ENCODE peak calls at places on chromosomes 7 and 10, in seven cellular contexts. W is astrocyte of the spinal cord, P is GM23338, Z is cardiac muscle cell, V is tibial nerve, H is lung, K is IMR-90. A is an unnamed sample.

GRCh38 chr10:8993859-8994258 is 939.4 kb downstream of the GATA3 start:
- DNase-seq in P (no peak), V (no peak), H (no peak), Z (no peak), K (no peak), W (no peak), A (peak; percentile 2)

GRCh38 chr10:74419491-74420466 is 268.8 kb downstream of the ADK start:
- DNase-seq in K (peak; percentile 19), P (peak; percentile 60), W (peak; percentile 29), H (no peak), V (no peak), Z (no peak), A (peak; percentile 37)

GRCh38 chr7:51224811-51225581 is 91.6 kb downstream of the COBL start:
- DNase-seq in H (peak; percentile 61), W (no peak), Z (no peak), K (no peak), V (no peak), P (peak; percentile 76), A (no peak)

GRCh38 chr7:32400676-32401075 is 89.5 kb downstream of the LSM5 start:
- DNase-seq in V (no peak), H (no peak), K (no peak), P (no peak), W (no peak), Z (no peak), A (no peak)

GRCh38 chr10:100528885-100529472 is 692 bp downstream of the NDUFB8 start:
- DNase-seq in W (no peak), P (peak; percentile 30), Z (no peak), H (no peak), K (no peak), V (no peak), A (no peak)

GRCh38 chr10:58373446-58373834 is 11.8 kb upstream of the TFAM start:
- DNase-seq in K (no peak), W (no peak), P (no peak), Z (no peak), V (no peak), H (no peak), A (no peak)

GRCh38 chr10:61978965-61979364 is 77.5 kb downstream of the ARID5B start:
- DNase-seq in P (peak; percentile 23), K (no peak), W (no peak), H (no peak), V (no peak), Z (no peak), A (no peak)

GRCh38 chr10:71753091-71753959 is 20.0 kb downstream of the VSIR start:
- DNase-seq in W (no peak), H (peak; percentile 70), P (no peak), V (no peak), Z (peak; percentile 37), K (no peak), A (no peak)

GRCh38 chr7:86653919-86654659 is 10.4 kb downstream of the GRM3 start:
- DNase-seq in Z (peak; percentile 45), H (peak; percentile 49), K (no peak), P (peak; percentile 60), V (no peak), W (no peak), A (no peak)

GRCh38 chr10:70404906-70405824 is 1.2 kb downstream of the EIF4EBP2 start:
- DNase-seq in Z (peak; percentile 57), W (peak; percentile 90), V (peak; percentile 70), P (peak; percentile 52), H (peak; percentile 82), K (peak; percentile 96), A (peak; percentile 99)

GRCh38 chr7:101111261-101111660 is 15.6 kb upstream of the SERPINE1 start:
- DNase-seq in W (no peak), H (no peak), P (no peak), Z (no peak), V (no peak), K (no peak), A (no peak)

GRCh38 chr7:95820778-95821177 is 48.4 kb downstream of the DYNC1I1 start:
- DNase-seq in Z (no peak), P (no peak), V (no peak), K (no peak), W (no peak), H (no peak), A (no peak)

GRCh38 chr7:109246330-109247077 is 676.8 kb downstream of the DNAJB9 start:
- DNase-seq in P (no peak), H (no peak), W (no peak), Z (no peak), V (no peak), K (no peak), A (no peak)

GRCh38 chr10:105691811-105692210 is 1050.7 kb downstream of the SORCS3 start:
- DNase-seq in V (no peak), H (no peak), P (peak; percentile 88), Z (peak; percentile 75), K (no peak), W (peak; percentile 6), A (no peak)

GRCh38 chr7:154677454-154677853 is 325.5 kb downstream of the PAXIP1 start:
- DNase-seq in W (no peak), V (no peak), H (no peak), P (no peak), K (no peak), Z (no peak), A (no peak)

GRCh38 chr10:95756061-95756751 is at the start of gene ENTPD1:
- DNase-seq in P (peak; percentile 59), W (no peak), H (no peak), V (no peak), K (peak; percentile 12), Z (peak; percentile 9), A (peak; percentile 66)

DNA sequence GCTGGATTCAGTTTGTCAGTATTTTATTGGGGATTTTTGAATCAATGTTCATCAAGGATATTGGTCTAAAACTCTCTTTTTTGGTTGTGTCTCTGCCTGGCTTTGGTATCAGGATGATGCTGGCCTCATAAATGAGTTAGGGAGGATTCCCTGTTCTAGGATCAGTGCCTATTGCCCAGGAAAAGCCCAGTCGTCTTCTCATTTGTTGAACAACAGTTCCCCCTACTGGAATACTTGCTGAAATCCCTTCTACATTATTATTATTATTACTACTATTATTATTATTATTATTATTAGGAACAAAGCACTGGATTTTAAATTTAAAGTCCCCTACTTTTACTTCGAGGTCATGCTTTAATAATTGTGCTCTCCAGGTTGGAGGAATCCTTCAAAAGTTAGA is 528.9 kb downstream of the MAGI2 start:
- DNase-seq in V (no peak), K (peak; percentile 43), Z (peak; percentile 49), H (no peak), P (peak; percentile 71), W (peak; percentile 27), A (peak; percentile 32)
- TF ChIP-seq CTCF in V (no peak), K (peak; percentile 45), Z (no peak), H (no peak), P (peak; percentile 71), W (peak; percentile 11), A (peak; percentile 13)

DNA sequence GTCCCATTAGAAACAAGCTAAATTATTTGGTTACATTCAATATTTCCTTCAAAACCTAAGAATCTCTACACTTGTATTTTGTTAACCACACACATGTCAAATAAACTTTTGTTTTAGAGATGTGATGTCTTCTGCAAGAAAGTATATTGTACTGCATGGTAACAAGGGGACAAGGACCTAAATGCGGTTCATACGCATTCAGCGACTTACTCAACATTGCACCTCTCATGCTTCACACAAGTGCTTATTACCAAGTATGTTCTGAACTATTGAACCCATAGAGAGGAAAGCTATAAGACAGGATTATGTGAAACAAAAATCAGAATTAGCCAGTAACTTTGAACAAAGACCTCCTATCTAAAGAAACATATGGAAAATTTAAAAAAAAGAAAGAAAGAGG is 68.3 kb downstream of the CREB5 start:
- DNase-seq in K (no peak), W (no peak), P (no peak), H (no peak), V (no peak), Z (no peak), A (no peak)
- H3K4me3 ChIP-seq in K (no peak overlapping the region), W (no peak overlapping the region), P (no peak overlapping the region), H (no peak overlapping the region), V (no peak overlapping the region), Z (no peak overlapping the region), A (no peak overlapping the region)

GRCh38 chr10:83862723-83863122 is 276.6 kb upstream of the GHITM start:
- DNase-seq in P (no peak), W (no peak), H (no peak), V (no peak), K (no peak), Z (no peak), A (no peak)

DNA sequence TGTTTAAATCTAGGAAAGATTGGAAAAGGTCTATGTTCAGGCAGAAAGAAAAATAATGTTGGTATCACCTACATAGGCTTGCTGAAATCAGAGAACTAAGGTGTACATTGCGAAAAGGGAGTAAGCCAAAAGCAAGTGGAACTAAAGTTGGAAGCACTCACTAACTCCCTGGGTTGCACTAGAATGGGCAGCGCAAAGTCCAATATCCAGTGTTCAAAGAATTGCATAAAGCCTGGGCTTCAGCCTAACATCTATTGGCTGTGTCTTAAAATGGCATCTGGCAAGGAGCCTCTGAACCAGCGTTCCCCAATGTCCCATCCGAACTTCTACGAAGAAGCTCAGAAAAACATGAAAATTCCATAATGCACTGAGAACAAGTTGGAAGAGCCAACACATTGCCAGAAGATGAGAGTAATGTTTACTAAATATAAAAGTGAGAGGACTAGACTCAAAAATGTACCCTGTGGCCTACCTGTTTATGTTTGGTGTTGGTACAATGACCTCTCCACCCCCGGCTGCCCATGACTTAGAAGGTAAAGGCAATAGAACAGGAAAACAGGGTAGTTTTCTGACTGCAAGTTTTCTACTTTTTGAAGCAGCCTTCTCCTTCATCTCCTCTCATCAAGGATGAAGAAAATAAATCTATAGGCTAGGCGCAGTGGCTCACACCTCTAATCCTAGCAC is 275.9 kb upstream of the GHITM start:
- DNase-seq in W (no peak), H (no peak), V (no peak), P (no peak), K (no peak), Z (no peak), A (no peak)
- TF ChIP-seq CTCF in W (no peak), H (no peak), V (no peak), P (no peak), K (no peak), Z (no peak), A (no peak)

GRCh38 chr7:104327963-104328307 is 468 bp upstream of the LHFPL3 start:
- DNase-seq in Z (peak; percentile 7), P (peak; percentile 52), V (no peak), W (no peak), H (no peak), K (no peak), A (no peak)
- H3K4me3 ChIP-seq in Z (peak overlapping the region; percentile 26), P (peak overlapping the region; percentile 82), V (no peak overlapping the region), W (no peak overlapping the region), H (no peak overlapping the region), K (no peak overlapping the region), A (no peak overlapping the region)

A was measured in fibroblast of villous mesenchyme.